ENCODE peak calls at places on chromosomes 11 and 22, in nine cellular contexts. G is cardiac fibroblast, B is endothelial cell, K is HepG2, U is transverse colon, R is PC-3, Q is cardiac muscle cell, J is nephron progenitor cell, P is hepatocyte. E is an unnamed sample.

GRCh38 chr22:39155421-39155820 is 2.9 kb upstream of the CBX7 start:
- DNase-seq in K (no peak), P (no peak), B (no peak), R (no peak), J (no peak), U (no peak), G (no peak), Q (no peak), E (no peak)

GRCh38 chr11:134366279-134366678 is 34.5 kb downstream of the GLB1L2 start:
- DNase-seq in K (no peak), P (no peak), Q (no peak), B (no peak), R (no peak), G (no peak), U (no peak), J (no peak), E (no peak)

GRCh38 chr11:107882095-107882820 is 23.7 kb upstream of the SLC35F2 start:
- DNase-seq in B (no peak), R (peak; percentile 19), U (no peak), G (no peak), P (no peak), K (no peak), Q (no peak), J (no peak), E (no peak)

GRCh38 chr11:34988294-34989255 is 72.2 kb downstream of the PDHX start:
- DNase-seq in R (no peak), G (peak; percentile 37), Q (peak; percentile 35), K (no peak), J (no peak), B (no peak), P (no peak), U (no peak), E (no peak)

GRCh38 chr22:49395617-49396016 is 432.1 kb downstream of the BRD1 start:
- DNase-seq in U (no peak), G (no peak), B (no peak), J (no peak), Q (no peak), P (no peak), K (no peak), R (no peak), E (no peak)

GRCh38 chr11:44404736-44405395 is 94.9 kb upstream of the ALX4 start:
- DNase-seq in P (no peak), Q (no peak), R (no peak), K (no peak), B (no peak), G (no peak), U (no peak), J (no peak), E (no peak)

GRCh38 chr11:67665537-67666302 is 8.7 kb downstream of the ALDH3B2 start:
- DNase-seq in R (peak; percentile 72), P (peak; percentile 50), J (no peak), K (no peak), U (peak; percentile 59), Q (no peak), G (no peak), B (no peak), E (peak; percentile 61)

GRCh38 chr11:8566613-8567210 is 27.3 kb downstream of the STK33 start:
- DNase-seq in P (peak; percentile 63), G (peak; percentile 69), B (no peak), K (peak; percentile 23), Q (peak; percentile 62), J (peak; percentile 16), R (peak; percentile 84), U (peak; percentile 12), E (no peak)

GRCh38 chr11:108624196-108624925 is 30.8 kb upstream of the EXPH5 start:
- DNase-seq in J (no peak), K (no peak), Q (no peak), G (no peak), P (no peak), R (no peak), B (no peak), U (peak; percentile 66), E (no peak)

GRCh38 chr11:70192666-70193410 is 10.3 kb upstream of the FADD start:
- DNase-seq in B (no peak), J (no peak), U (no peak), Q (no peak), P (no peak), G (peak; percentile 36), R (no peak), K (no peak), E (no peak)

GRCh38 chr22:26406118-26406517 is 22.9 kb upstream of the ASPHD2 start:
- DNase-seq in B (no peak), R (peak; percentile 19), P (no peak), J (no peak), U (no peak), Q (no peak), G (peak; percentile 55), K (no peak), E (no peak)

GRCh38 chr11:80155412-80156017 is 714.7 kb upstream of the TENM4 start:
- DNase-seq in K (peak; percentile 21), Q (peak; percentile 21), P (peak; percentile 46), U (no peak), J (peak; percentile 24), R (peak; percentile 54), B (peak; percentile 22), G (peak; percentile 29), E (no peak)
- TF ChIP-seq CTCF in K (peak; percentile 42), Q (peak; percentile 51), P (peak; percentile 61), U (peak; percentile 21), J (peak; percentile 59), R (peak; percentile 76), B (peak; percentile 60), G (peak; percentile 40), E (peak; percentile 77)

DNA sequence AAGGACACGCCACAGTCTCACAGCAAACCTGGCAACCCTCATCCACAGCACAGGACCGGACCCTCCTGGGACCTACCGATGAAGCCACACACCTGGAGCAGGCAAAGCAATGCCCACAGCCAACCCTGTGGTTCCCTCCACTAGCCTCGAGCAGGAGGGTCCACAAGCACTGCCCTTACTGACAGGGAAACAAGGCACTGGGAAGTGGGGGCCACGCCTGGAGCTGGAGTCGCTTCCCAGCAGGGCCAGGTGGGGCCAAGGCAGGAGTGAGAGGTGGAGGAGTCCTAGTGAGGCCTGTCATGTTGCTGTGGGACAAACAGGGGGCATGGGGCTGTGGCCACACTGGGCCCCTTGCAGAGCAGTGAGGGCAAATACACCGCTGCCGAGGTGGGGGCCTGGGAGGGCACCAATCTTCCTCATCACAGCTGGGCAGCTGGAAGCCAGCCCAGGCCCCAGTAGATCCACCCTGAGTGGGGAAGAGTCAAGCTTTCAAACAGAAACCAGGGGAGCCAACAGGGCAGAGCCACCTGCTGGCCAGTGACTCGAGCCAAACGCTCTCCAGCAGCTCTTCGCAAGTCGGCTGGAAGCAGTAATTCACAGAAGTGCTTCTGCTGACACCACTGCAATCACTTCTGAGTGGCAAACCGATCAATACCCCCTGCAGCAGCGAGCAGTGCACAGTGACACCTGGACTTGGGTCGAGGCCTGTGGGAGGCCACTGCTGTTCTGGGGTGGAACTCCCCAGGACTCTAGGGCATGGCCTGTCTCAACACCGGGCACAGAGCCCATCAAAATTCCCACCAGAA is 13.7 kb downstream of the SULT4A1 start:
- DNase-seq in G (peak; percentile 32), U (no peak), P (peak; percentile 69), K (no peak), Q (peak; percentile 38), B (peak; percentile 50), J (no peak), R (peak; percentile 29), E (no peak)
- TF ChIP-seq CTCF in G (peak; percentile 49), U (no peak), P (peak; percentile 48), K (peak; percentile 69), Q (peak; percentile 51), B (no peak), J (peak; percentile 39), R (peak; percentile 57), E (peak; percentile 58)

GRCh38 chr11:10674440-10674855 is 19.1 kb downstream of the IRAG1 start:
- DNase-seq in J (no peak), Q (no peak), P (no peak), R (no peak), K (no peak), G (no peak), U (no peak), B (no peak), E (no peak)
- TF ChIP-seq CTCF in J (no peak), Q (no peak), P (no peak), R (no peak), K (no peak), G (no peak), U (no peak), B (no peak), E (no peak)

DNA sequence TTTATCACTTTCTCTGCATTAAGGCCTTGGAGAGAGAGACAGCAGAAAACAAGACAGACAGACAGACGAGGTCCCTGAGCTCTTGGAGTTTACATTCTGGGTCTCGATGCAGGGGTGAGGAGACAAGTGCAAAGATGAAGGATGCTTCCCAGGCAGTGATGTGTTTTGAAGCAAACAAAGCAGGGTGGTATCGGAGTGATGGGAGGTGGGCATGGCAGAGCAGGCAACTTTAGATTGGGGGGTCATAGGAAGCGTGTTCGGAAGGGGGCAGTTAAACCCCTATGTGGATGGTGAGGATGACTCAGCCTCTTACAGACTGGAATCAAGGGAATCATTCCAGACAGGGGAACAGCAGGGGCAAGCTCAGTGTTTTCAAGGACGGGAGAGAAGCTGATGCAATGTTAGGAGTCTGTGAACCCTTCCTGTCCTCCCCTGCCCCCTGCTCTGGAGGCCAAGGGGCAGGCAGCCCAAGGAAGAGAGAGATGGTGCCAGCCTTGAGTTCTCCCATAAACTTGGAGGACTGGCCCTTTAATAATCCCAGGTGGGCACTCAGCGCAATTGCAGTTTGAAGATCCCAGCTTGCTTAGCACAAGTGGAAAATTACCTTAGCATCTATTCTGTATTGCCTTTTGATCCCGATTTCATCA is 180.2 kb downstream of the CHST1 start:
- DNase-seq in U (no peak), R (no peak), B (no peak), P (no peak), J (no peak), G (no peak), Q (no peak), K (peak; percentile 7), E (no peak)
- TF ChIP-seq CTCF in U (no peak), R (no peak), B (no peak), P (no peak), J (no peak), G (no peak), Q (peak; percentile 7), K (no peak), E (peak; percentile 53)

GRCh38 chr11:106021967-106022794 is at the start of gene MSANTD4:
- DNase-seq in U (peak; percentile 99), K (peak; percentile 97), P (peak; percentile 99), Q (peak; percentile 100), B (peak; percentile 94), J (peak; percentile 96), G (peak; percentile 100), R (peak; percentile 100), E (peak; percentile 96)
- TF ChIP-seq CTCF in U (no peak), K (peak; percentile 7), P (no peak), Q (no peak), B (no peak), J (no peak), G (no peak), R (no peak), E (peak; percentile 19)

DNA sequence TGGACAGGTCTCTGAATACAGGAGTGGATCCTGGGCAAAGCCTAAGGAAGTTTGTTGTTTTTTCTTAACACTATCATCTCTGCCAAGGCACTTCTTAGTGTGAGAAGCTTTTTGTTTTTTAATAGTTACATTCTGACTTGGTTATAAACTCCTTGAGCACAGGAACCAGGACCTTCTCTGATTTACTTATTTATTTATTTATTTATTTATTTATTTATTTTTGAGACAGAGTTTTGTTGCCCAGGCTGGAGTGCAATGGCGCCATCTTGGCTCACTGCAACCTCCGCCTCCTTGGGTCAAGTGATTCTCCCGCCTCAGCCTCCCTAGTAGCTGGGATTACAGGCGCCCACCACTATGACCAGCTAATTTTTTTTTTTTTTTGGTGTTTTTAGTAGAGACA is 11.0 kb downstream of the RNF185 start:
- DNase-seq in U (no peak), B (no peak), P (no peak), J (no peak), Q (no peak), G (no peak), R (no peak), K (no peak), E (no peak)
- TF ChIP-seq CTCF in U (no peak), B (no peak), P (no peak), J (no peak), Q (no peak), G (no peak), R (no peak), K (no peak), E (no peak)

E was measured in type B pancreatic cell.